ENCODE peak calls at places on chromosome 3, in seven cellular contexts. One of them, this sample, is unnamed.
A peak's percentile ranks its signal among the peaks of the same experiment; 100 is the strongest.

GRCh38 chr3:147937891-147938290 is 528.7 kb downstream of the ZIC1 start:
- DNase-seq in esophagus muscularis mucosa: no peak
- DNase-seq in A549: no peak
- DNase-seq in stimulated activated CD8-positive, alpha-beta memory T cell treated with anti-CD3 and anti-CD28 coated beads, Interleukin-2, amount 100 ng/mL, for 1 hour: no peak
- DNase-seq in endodermal cell: no peak
- DNase-seq in G401: no peak
- DNase-seq in pons: no peak
- DNase-seq in this sample: no peak

GRCh38 chr3:66427951-66428350 is 72.9 kb downstream of the LRIG1 start:
- DNase-seq in esophagus muscularis mucosa: no peak
- DNase-seq in A549: no peak
- DNase-seq in stimulated activated CD8-positive, alpha-beta memory T cell treated with anti-CD3 and anti-CD28 coated beads, Interleukin-2, amount 100 ng/mL, for 1 hour: no peak
- DNase-seq in endodermal cell: no peak
- DNase-seq in G401: no peak
- DNase-seq in pons: no peak
- DNase-seq in this sample: no peak

GRCh38 chr3:73432021-73432722 is 192.6 kb downstream of the PDZRN3 start:
- DNase-seq in esophagus muscularis mucosa: no peak
- DNase-seq in A549: peak; percentile 54
- DNase-seq in stimulated activated CD8-positive, alpha-beta memory T cell treated with anti-CD3 and anti-CD28 coated beads, Interleukin-2, amount 100 ng/mL, for 1 hour: no peak
- DNase-seq in endodermal cell: peak; percentile 61
- DNase-seq in G401: peak; percentile 40
- DNase-seq in pons: peak; percentile 38
- DNase-seq in this sample: no peak

GRCh38 chr3:44058022-44058867 is 183.4 kb upstream of the TOPAZ1 start:
- DNase-seq in esophagus muscularis mucosa: no peak
- DNase-seq in A549: no peak
- DNase-seq in stimulated activated CD8-positive, alpha-beta memory T cell treated with anti-CD3 and anti-CD28 coated beads, Interleukin-2, amount 100 ng/mL, for 1 hour: no peak
- DNase-seq in endodermal cell: peak; percentile 72
- DNase-seq in G401: no peak
- DNase-seq in pons: no peak
- DNase-seq in this sample: no peak

GRCh38 chr3:63993653-63994079 is 29.6 kb downstream of the PSMD6 start:
- DNase-seq in esophagus muscularis mucosa: no peak
- DNase-seq in A549: peak; percentile 68
- DNase-seq in stimulated activated CD8-positive, alpha-beta memory T cell treated with anti-CD3 and anti-CD28 coated beads, Interleukin-2, amount 100 ng/mL, for 1 hour: no peak
- DNase-seq in endodermal cell: peak; percentile 90
- DNase-seq in G401: peak; percentile 83
- DNase-seq in pons: peak; percentile 86
- DNase-seq in this sample: peak; percentile 67

GRCh38 chr3:45929042-45929679 is 14.1 kb upstream of the CXCR6 start:
- DNase-seq in esophagus muscularis mucosa: no peak
- DNase-seq in A549: peak; percentile 11
- DNase-seq in stimulated activated CD8-positive, alpha-beta memory T cell treated with anti-CD3 and anti-CD28 coated beads, Interleukin-2, amount 100 ng/mL, for 1 hour: peak; percentile 27
- DNase-seq in endodermal cell: peak; percentile 78
- DNase-seq in G401: peak; percentile 18
- DNase-seq in pons: peak; percentile 6
- DNase-seq in this sample: no peak

GRCh38 chr3:42119558-42120355 is 28.6 kb downstream of the TRAK1 start:
- DNase-seq in esophagus muscularis mucosa: no peak
- DNase-seq in A549: no peak
- DNase-seq in stimulated activated CD8-positive, alpha-beta memory T cell treated with anti-CD3 and anti-CD28 coated beads, Interleukin-2, amount 100 ng/mL, for 1 hour: no peak
- DNase-seq in endodermal cell: no peak
- DNase-seq in G401: no peak
- DNase-seq in pons: no peak
- DNase-seq in this sample: no peak

GRCh38 chr3:126356373-126357298 is 572 bp downstream of the KLF15 start:
- DNase-seq in esophagus muscularis mucosa: no peak
- DNase-seq in A549: no peak
- DNase-seq in stimulated activated CD8-positive, alpha-beta memory T cell treated with anti-CD3 and anti-CD28 coated beads, Interleukin-2, amount 100 ng/mL, for 1 hour: no peak
- DNase-seq in endodermal cell: peak; percentile 63
- DNase-seq in G401: peak; percentile 30
- DNase-seq in pons: no peak
- DNase-seq in this sample: peak; percentile 79

GRCh38 chr3:187966636-187967035 is 187.3 kb upstream of the LPP start:
- DNase-seq in esophagus muscularis mucosa: no peak
- DNase-seq in A549: no peak
- DNase-seq in stimulated activated CD8-positive, alpha-beta memory T cell treated with anti-CD3 and anti-CD28 coated beads, Interleukin-2, amount 100 ng/mL, for 1 hour: no peak
- DNase-seq in endodermal cell: no peak
- DNase-seq in G401: peak; percentile 92
- DNase-seq in pons: no peak
- DNase-seq in this sample: no peak

GRCh38 chr3:182811269-182811596 is 17.9 kb downstream of the ATP11B start:
- DNase-seq in esophagus muscularis mucosa: no peak
- DNase-seq in A549: no peak
- DNase-seq in stimulated activated CD8-positive, alpha-beta memory T cell treated with anti-CD3 and anti-CD28 coated beads, Interleukin-2, amount 100 ng/mL, for 1 hour: no peak
- DNase-seq in endodermal cell: no peak
- DNase-seq in G401: no peak
- DNase-seq in pons: no peak
- DNase-seq in this sample: no peak

GRCh38 chr3:14337828-14338227 is 64.6 kb upstream of the SLC6A6 start:
- DNase-seq in esophagus muscularis mucosa: no peak
- DNase-seq in A549: no peak
- DNase-seq in stimulated activated CD8-positive, alpha-beta memory T cell treated with anti-CD3 and anti-CD28 coated beads, Interleukin-2, amount 100 ng/mL, for 1 hour: no peak
- DNase-seq in endodermal cell: no peak
- DNase-seq in G401: no peak
- DNase-seq in pons: no peak
- DNase-seq in this sample: no peak

GRCh38 chr3:78858910-78859309 is 908.9 kb downstream of the ROBO1 start:
- DNase-seq in esophagus muscularis mucosa: no peak
- DNase-seq in A549: no peak
- DNase-seq in stimulated activated CD8-positive, alpha-beta memory T cell treated with anti-CD3 and anti-CD28 coated beads, Interleukin-2, amount 100 ng/mL, for 1 hour: no peak
- DNase-seq in endodermal cell: no peak
- DNase-seq in G401: no peak
- DNase-seq in pons: no peak
- DNase-seq in this sample: no peak

GRCh38 chr3:147405552-147406254 is 640 bp downstream of the ZIC4 start:
- DNase-seq in esophagus muscularis mucosa: peak; percentile 57
- DNase-seq in A549: no peak
- DNase-seq in stimulated activated CD8-positive, alpha-beta memory T cell treated with anti-CD3 and anti-CD28 coated beads, Interleukin-2, amount 100 ng/mL, for 1 hour: no peak
- DNase-seq in endodermal cell: peak; percentile 80
- DNase-seq in G401: peak; percentile 83
- DNase-seq in pons: no peak
- DNase-seq in this sample: no peak

GRCh38 chr3:171566803-171567422 is 106.7 kb upstream of the TNIK start:
- DNase-seq in esophagus muscularis mucosa: no peak
- DNase-seq in A549: peak; percentile 29
- DNase-seq in stimulated activated CD8-positive, alpha-beta memory T cell treated with anti-CD3 and anti-CD28 coated beads, Interleukin-2, amount 100 ng/mL, for 1 hour: no peak
- DNase-seq in endodermal cell: no peak
- DNase-seq in G401: peak; percentile 62
- DNase-seq in pons: peak; percentile 59
- DNase-seq in this sample: no peak